ENCODE peak calls at places on chromosomes 12 and 14, in six cellular contexts. L is ascending aorta, M is tibial artery, J is uterus, V is lower lobe of right lung, B is psoas muscle. I is an unnamed sample. For H3K36me3, the result is how much of the 10 kb centered on the place peaks cover.

GRCh38 chr14:22479781-22480464 is 109.1 kb downstream of the DAD1 start:
- DNase-seq in L (no peak), M (no peak), J (no peak), V (no peak), B (no peak), I (no peak)

GRCh38 chr12:20436367-20436766 is 68.0 kb downstream of the PDE3A start:
- DNase-seq in L (no peak), M (no peak), J (no peak), V (no peak), B (no peak), I (no peak)

GRCh38 chr12:12612403-12612802 is 727 bp downstream of the CREBL2 start:
- DNase-seq in L (no peak), M (no peak), J (no peak), V (no peak), B (no peak), I (no peak)

GRCh38 chr12:69570545-69571399 is 14.5 kb upstream of the CCT2 start:
- DNase-seq in L (peak), M (peak), J (peak), V (no peak), B (no peak), I (no peak)

GRCh38 chr14:84209021-84209420 is 1320.9 kb upstream of the FLRT2 start:
- DNase-seq in L (no peak), M (no peak), J (no peak), V (no peak), B (no peak), I (no peak)

GRCh38 chr14:95117937-95118726 is 39.2 kb downstream of the DICER1 start:
- DNase-seq in L (no peak), M (no peak), J (no peak), V (no peak), B (no peak), I (no peak)

GRCh38 chr14:92473261-92473946 is 40.2 kb upstream of the RIN3 start:
- DNase-seq in L (no peak), M (peak), J (peak), V (no peak), B (peak), I (no peak)

GRCh38 chr14:50718949-50719348 is 50.8 kb upstream of the SAV1 start:
- DNase-seq in L (no peak), M (no peak), J (no peak), V (no peak), B (no peak), I (no peak)

GRCh38 chr14:32938719-32939253 is at the start of gene NPAS3:
- DNase-seq in L (no peak), M (no peak), J (no peak), V (no peak), B (peak), I (no peak)

GRCh38 chr12:15404485-15404884 is 82.2 kb downstream of the PTPRO start:
- DNase-seq in L (no peak), M (no peak), J (no peak), V (no peak), B (no peak), I (no peak)

GRCh38 chr12:124633269-124633953 is 66.0 kb upstream of the NCOR2 start:
- DNase-seq in L (no peak), M (no peak), J (no peak), V (no peak), B (no peak), I (no peak)

GRCh38 chr14:38485011-38485410 is 229.1 kb upstream of the CLEC14A start:
- DNase-seq in L (no peak), M (no peak), J (no peak), V (no peak), B (no peak), I (no peak)

GRCh38 chr14:105069887-105070759 is 4.9 kb upstream of the GPR132 start:
- DNase-seq in L (peak), M (peak), J (no peak), V (peak), B (no peak), I (peak)

GRCh38 chr14:99725774-99726537 is 41.9 kb downstream of the CYP46A1 start:
- DNase-seq in L (peak), M (no peak), J (no peak), V (peak), B (no peak), I (peak)

GRCh38 chr12:122920687-122921086 is 24.8 kb upstream of the VPS37B start:
- DNase-seq in L (no peak), M (no peak), J (no peak), V (no peak), B (no peak), I (no peak)

GRCh38 chr14:36517242-36518030 is 2.6 kb downstream of the NKX2-1 start:
- DNase-seq in L (no peak), M (no peak), J (no peak), V (peak), B (no peak), I (no peak)

GRCh38 chr12:80353254-80353653 is 90.8 kb upstream of the PTPRQ start:
- DNase-seq in L (no peak), M (no peak), J (no peak), V (no peak), B (no peak), I (no peak)

GRCh38 chr14:103480595-103480994 is 42.0 kb downstream of the CKB start:
- DNase-seq in L (peak), M (no peak), J (no peak), V (no peak), B (no peak), I (no peak)

GRCh38 chr14:64910847-64911495 is 3.3 kb upstream of the CHURC1 start:
- DNase-seq in L (no peak), M (no peak), J (no peak), V (no peak), B (no peak), I (no peak)

GRCh38 chr12:94145231-94145979 is 3.0 kb upstream of the PLXNC1 start:
- DNase-seq in L (no peak), M (no peak), J (peak), V (no peak), B (no peak), I (no peak)

GRCh38 chr12:130127909-130128763 is 34.1 kb upstream of the FZD10 start:
- DNase-seq in L (peak), M (peak), J (peak), V (no peak), B (peak), I (peak)

GRCh38 chr12:94942663-94943062 is 60.8 kb downstream of the NDUFA12 start:
- DNase-seq in L (no peak), M (no peak), J (no peak), V (no peak), B (no peak), I (no peak)

GRCh38 chr14:20413785-20414117 is 450 bp upstream of the TEP1 start:
- DNase-seq in L (no peak), M (no peak), J (no peak), V (no peak), B (no peak), I (no peak)

GRCh38 chr12:6426882-6427671 is 17.7 kb upstream of the CD27 start:
- DNase-seq in L (peak), M (no peak), J (no peak), V (no peak), B (no peak), I (peak)

GRCh38 chr12:51661836-51662235 is 70.8 kb downstream of the SCN8A start:
- DNase-seq in L (no peak), M (no peak), J (no peak), V (no peak), B (no peak), I (no peak)

GRCh38 chr14:100771121-100771800 is 44.6 kb downstream of the DLK1 start:
- DNase-seq in L (peak), M (no peak), J (no peak), V (no peak), B (no peak), I (peak)

GRCh38 chr14:54209501-54210231 is 187.1 kb upstream of the CDKN3 start:
- DNase-seq in L (no peak), M (no peak), J (no peak), V (no peak), B (no peak), I (no peak)

GRCh38 chr12:65756956-65757511 is 67.2 kb upstream of the HMGA2 start:
- DNase-seq in L (no peak), M (no peak), J (no peak), V (no peak), B (no peak), I (no peak)

GRCh38 chr14:54699087-54699530 is 132.2 kb downstream of the SAMD4A start:
- DNase-seq in L (peak), M (no peak), J (no peak), V (no peak), B (peak), I (no peak)

GRCh38 chr14:52313493-52313881 is 625 bp upstream of the PTGER2 start:
- DNase-seq in L (no peak), M (no peak), J (no peak), V (no peak), B (no peak), I (no peak)

GRCh38 chr12:70091021-70091521 is 152.2 kb upstream of the CNOT2 start:
- DNase-seq in L (no peak), M (no peak), J (no peak), V (no peak), B (no peak), I (no peak)

GRCh38 chr12:16586350-16587109 is 19.4 kb downstream of the LMO3 start:
- DNase-seq in L (no peak), M (peak), J (peak), V (no peak), B (peak), I (no peak)

GRCh38 chr14:92577321-92577742 is 63.8 kb downstream of the RIN3 start:
- DNase-seq in L (no peak), M (no peak), J (no peak), V (no peak), B (no peak), I (peak)

GRCh38 chr12:112408621-112409020 is 784 bp downstream of the RPL6 start:
- DNase-seq in L (peak), M (no peak), J (no peak), V (no peak), B (no peak), I (no peak)

GRCh38 chr12:116931665-116932064 is 20.9 kb downstream of the FBXW8 start:
- DNase-seq in L (no peak), M (no peak), J (no peak), V (no peak), B (no peak), I (no peak)
- H3K36me3 ChIP-seq in L (under half), M (under half), J (under half), V (under half), B (under half), I (half or more)

DNA sequence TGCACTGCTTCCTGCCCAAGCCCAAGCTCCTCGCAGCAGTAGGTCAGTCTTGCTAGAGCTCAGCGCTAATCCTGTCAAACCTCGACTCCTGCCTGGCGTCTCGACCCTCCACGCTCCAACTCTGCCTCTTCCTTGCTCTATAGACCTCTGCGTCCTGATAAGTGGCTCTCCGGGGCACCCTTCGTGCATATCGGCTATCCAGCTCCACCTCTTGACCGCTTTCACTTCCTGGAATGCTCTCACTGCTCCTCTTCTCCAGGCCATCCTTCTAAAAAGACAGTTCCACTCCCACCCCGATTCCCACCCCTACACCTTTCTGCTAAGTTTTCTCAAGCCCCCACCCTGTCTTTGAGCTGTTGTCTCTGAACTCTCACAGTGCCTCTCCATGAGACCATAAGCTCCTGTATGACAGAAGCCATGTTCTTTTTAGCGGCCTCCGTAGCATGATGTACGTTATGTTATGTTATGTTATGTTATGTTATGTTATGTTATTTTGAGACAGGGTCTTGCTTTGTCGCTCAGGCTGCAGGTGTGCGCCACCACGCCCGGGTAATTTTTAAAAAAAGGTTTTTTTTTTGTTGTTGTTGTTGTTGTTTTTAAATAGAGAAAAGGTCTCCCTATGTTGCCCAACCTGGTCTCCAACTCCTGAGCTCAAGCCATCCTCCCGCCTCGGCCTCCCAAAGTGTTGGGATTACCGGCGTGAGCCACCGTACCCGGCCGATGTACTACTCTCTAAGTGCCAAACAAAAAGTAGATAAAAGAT is 601 bp downstream of the COX14 start:
- DNase-seq in L (peak), M (no peak), J (no peak), V (no peak), B (no peak), I (no peak)
- TF ChIP-seq CTCF in L (no peak), M (no peak), J (no peak), V (no peak), B (no peak), I (no peak)

GRCh38 chr14:68306934-68307758 is 485.7 kb downstream of the ZFP36L1 start:
- DNase-seq in L (peak), M (no peak), J (no peak), V (no peak), B (no peak), I (no peak)

GRCh38 chr14:68309631-68310030 is 483.2 kb downstream of the ZFP36L1 start:
- DNase-seq in L (no peak), M (no peak), J (no peak), V (no peak), B (no peak), I (no peak)

GRCh38 chr14:68307769-68308168 is 485.1 kb downstream of the ZFP36L1 start:
- DNase-seq in L (no peak), M (no peak), J (no peak), V (no peak), B (no peak), I (no peak)

GRCh38 chr14:68308695-68309094 is 484.2 kb downstream of the ZFP36L1 start:
- DNase-seq in L (no peak), M (no peak), J (no peak), V (no peak), B (no peak), I (no peak)

DNA sequence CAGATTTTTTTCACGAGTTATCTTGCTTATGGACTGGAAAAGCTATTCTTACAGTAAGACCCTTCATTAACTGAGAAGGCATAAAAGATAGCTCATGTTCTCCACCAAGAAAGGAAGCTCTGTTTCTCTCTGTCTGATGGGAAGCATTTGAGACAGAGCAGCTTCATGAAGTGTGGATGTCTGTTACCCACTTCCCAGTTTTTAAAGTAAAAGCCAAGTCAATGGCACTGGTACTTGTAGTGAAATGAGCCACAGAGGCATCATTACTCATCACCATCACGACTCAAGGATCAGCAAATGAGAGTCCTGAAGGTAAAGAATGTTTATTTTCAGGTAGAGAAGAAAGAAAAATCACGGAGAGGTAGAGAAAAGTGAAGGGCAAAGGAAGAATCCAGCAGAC is 483.7 kb downstream of the ZFP36L1 start:
- DNase-seq in L (no peak), M (no peak), J (no peak), V (no peak), B (no peak), I (no peak)
- H3K27ac ChIP-seq in L (peak), M (peak), J (peak), V (peak), B (no peak), I (no peak)

GRCh38 chr12:2666411-2666810 is 128.4 kb upstream of the FKBP4 start:
- DNase-seq in L (no peak), M (no peak), J (peak), V (no peak), B (no peak), I (peak)

GRCh38 chr12:2666846-2667245 is 127.9 kb upstream of the FKBP4 start:
- DNase-seq in L (no peak), M (no peak), J (peak), V (no peak), B (no peak), I (peak)

GRCh38 chr12:2662524-2662923 is 132.2 kb upstream of the FKBP4 start:
- DNase-seq in L (no peak), M (no peak), J (no peak), V (no peak), B (no peak), I (no peak)

GRCh38 chr12:2667716-2668440 is 126.9 kb upstream of the FKBP4 start:
- DNase-seq in L (peak), M (no peak), J (peak), V (no peak), B (no peak), I (peak)

GRCh38 chr12:2664721-2665577 is 129.8 kb upstream of the FKBP4 start:
- DNase-seq in L (peak), M (no peak), J (peak), V (no peak), B (no peak), I (peak)
- H3K36me3 ChIP-seq in L (half or more), M (half or more), J (under half), V (under half), B (under half), I (half or more)

DNA sequence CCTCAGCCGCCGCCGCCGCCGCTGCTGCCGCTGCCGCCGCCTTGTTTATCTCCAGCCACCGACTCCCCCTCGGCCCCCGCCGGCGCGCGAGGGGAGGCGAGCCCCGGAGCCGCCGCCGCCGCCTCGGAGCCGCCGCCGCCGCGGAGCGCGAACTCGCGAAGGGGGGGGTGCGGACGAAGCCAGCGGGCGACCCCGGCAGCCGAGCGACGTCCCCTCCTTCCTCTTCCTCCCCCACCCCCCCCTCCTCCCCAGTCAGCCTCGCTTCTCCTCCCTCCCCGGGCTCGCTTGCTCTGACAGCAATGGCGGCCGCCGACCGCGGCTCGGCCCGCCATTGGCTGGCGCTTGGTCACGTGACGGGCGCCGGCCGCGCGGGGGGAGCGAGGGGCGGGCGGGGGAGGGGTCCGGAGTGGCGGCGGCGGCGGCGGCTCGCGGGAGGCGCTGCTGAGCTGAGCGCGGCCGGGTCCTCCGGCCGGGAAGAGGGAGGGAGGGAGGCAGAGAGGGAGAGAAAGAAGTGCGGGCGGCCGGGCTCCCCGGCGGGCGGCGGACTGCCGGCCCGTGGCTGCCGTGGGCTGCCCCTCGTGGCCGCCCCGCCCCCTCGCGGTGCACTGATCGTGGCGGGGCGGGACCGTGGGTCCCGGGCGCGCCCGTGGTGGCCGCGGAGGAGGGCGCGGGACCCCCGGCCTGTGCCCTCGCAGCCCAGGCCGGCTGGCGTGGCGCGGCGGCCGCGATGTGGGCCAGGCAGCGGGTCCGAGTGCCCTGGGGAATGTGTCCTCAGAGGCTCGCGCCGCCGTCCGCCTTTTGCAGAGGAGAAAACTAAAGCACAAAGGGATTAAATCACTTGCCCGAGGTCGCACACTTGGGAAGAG is at the start of gene MED13L:
- DNase-seq in L (peak), M (peak), J (peak), V (peak), B (peak), I (peak)
- TF ChIP-seq CTCF in L (peak), M (peak), J (no peak), V (no peak), B (peak), I (no peak)

GRCh38 chr12:89756100-89756637 is 47.5 kb upstream of the ATP2B1 start:
- DNase-seq in L (no peak), M (no peak), J (no peak), V (peak), B (no peak), I (no peak)
- H3K27ac ChIP-seq in L (no peak), M (no peak), J (no peak), V (peak), B (no peak), I (peak)

DNA sequence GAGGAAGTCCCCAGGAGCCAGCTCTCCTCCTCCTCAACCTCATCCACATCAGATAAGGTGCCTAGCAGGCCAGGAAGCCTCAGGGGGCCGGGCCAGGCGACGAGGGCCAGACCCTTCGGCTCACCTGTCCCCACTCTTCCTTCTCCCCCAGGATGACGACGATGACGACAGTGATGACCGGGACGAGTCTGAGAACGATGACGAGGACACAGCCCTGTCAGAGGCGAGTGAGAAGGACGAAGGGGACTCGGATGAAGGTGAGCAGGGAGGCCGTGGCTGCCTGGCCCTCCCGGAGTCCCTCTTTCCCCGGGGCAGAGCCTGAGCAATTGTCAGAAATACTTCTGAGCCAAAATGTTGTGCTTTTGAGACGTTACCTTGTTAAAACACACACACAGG is 13.8 kb downstream of the SETD1B start:
- DNase-seq in L (no peak), M (no peak), J (no peak), V (no peak), B (no peak), I (no peak)
- H3K36me3 ChIP-seq in L (half or more), M (half or more), J (under half), V (half or more), B (half or more), I (half or more)

I was measured in spleen.